ENCODE peak calls at places on chromosomes 1 and 21, in five cellular contexts. One of them, this sample, is unnamed. For H3K4me1, the result is how much of the 10 kb centered on the place peaks cover.

GRCh38 chr1:175297291-175297690 is 104.7 kb upstream of the KIAA0040 start:
- DNase-seq in right lobe of liver: no peak
- DNase-seq in body of pancreas: no peak
- DNase-seq in K562: no peak
- DNase-seq in ovary: no peak
- DNase-seq in this sample: no peak

GRCh38 chr1:24195146-24195545 is 8.1 kb upstream of the IFNLR1 start:
- DNase-seq in ovary: no peak
- DNase-seq in body of pancreas: no peak
- DNase-seq in right lobe of liver: no peak
- DNase-seq in K562: no peak
- DNase-seq in this sample: no peak

GRCh38 chr1:220487297-220487820 is 40.6 kb upstream of the MARK1 start:
- DNase-seq in body of pancreas: peak
- DNase-seq in right lobe of liver: no peak
- DNase-seq in K562: no peak
- DNase-seq in ovary: no peak
- DNase-seq in this sample: no peak

GRCh38 chr1:6438047-6438525 is 13.5 kb downstream of the ESPN start:
- DNase-seq in right lobe of liver: no peak
- DNase-seq in K562: peak
- DNase-seq in body of pancreas: peak
- DNase-seq in ovary: peak
- DNase-seq in this sample: peak

GRCh38 chr1:41716188-41717130 is 202.3 kb downstream of the HIVEP3 start:
- DNase-seq in K562: peak
- DNase-seq in ovary: no peak
- DNase-seq in right lobe of liver: no peak
- DNase-seq in body of pancreas: no peak
- DNase-seq in this sample: no peak

GRCh38 chr1:181251713-181252075 is 163.2 kb downstream of the IER5 start:
- DNase-seq in right lobe of liver: no peak
- DNase-seq in ovary: no peak
- DNase-seq in K562: no peak
- DNase-seq in body of pancreas: no peak
- DNase-seq in this sample: no peak

GRCh38 chr1:184910596-184910995 is 63.7 kb downstream of the NIBAN1 start:
- DNase-seq in body of pancreas: peak
- DNase-seq in K562: no peak
- DNase-seq in right lobe of liver: no peak
- DNase-seq in ovary: no peak
- DNase-seq in this sample: no peak

GRCh38 chr21:38804617-38805281 is 980 bp upstream of the ETS2 start:
- DNase-seq in K562: peak
- DNase-seq in body of pancreas: peak
- DNase-seq in right lobe of liver: peak
- DNase-seq in ovary: peak
- DNase-seq in this sample: peak

GRCh38 chr1:113980120-113980519 is 846 bp downstream of the OLFML3 start:
- DNase-seq in right lobe of liver: no peak
- DNase-seq in K562: no peak
- DNase-seq in ovary: peak
- DNase-seq in body of pancreas: peak
- DNase-seq in this sample: peak

GRCh38 chr21:15289896-15290841 is 225.4 kb upstream of the NRIP1 start:
- DNase-seq in K562: peak
- DNase-seq in ovary: peak
- DNase-seq in body of pancreas: peak
- DNase-seq in right lobe of liver: peak
- DNase-seq in this sample: peak

GRCh38 chr1:245599413-245600174 is 444.8 kb downstream of the KIF26B start:
- DNase-seq in right lobe of liver: no peak
- DNase-seq in body of pancreas: peak
- DNase-seq in ovary: no peak
- DNase-seq in K562: no peak
- DNase-seq in this sample: no peak

GRCh38 chr1:22500476-22500875 is 48.8 kb downstream of the ZBTB40 start:
- DNase-seq in body of pancreas: peak
- DNase-seq in ovary: no peak
- DNase-seq in right lobe of liver: no peak
- DNase-seq in K562: no peak
- DNase-seq in this sample: no peak

GRCh38 chr21:34808569-34809204 is 139.9 kb downstream of the CLIC6 start:
- DNase-seq in right lobe of liver: no peak
- DNase-seq in body of pancreas: no peak
- DNase-seq in ovary: peak
- DNase-seq in K562: no peak
- DNase-seq in this sample: no peak

GRCh38 chr1:12451560-12451900 is 166.5 kb downstream of the DHRS3 start:
- DNase-seq in right lobe of liver: no peak
- DNase-seq in ovary: no peak
- DNase-seq in K562: no peak
- DNase-seq in body of pancreas: no peak
- DNase-seq in this sample: no peak
- H3K4me1 ChIP-seq in right lobe of liver: under half
- H3K4me1 ChIP-seq in ovary: under half
- H3K4me1 ChIP-seq in K562: under half
- H3K4me1 ChIP-seq in body of pancreas: half or more
- H3K4me1 ChIP-seq in this sample: under half

DNA sequence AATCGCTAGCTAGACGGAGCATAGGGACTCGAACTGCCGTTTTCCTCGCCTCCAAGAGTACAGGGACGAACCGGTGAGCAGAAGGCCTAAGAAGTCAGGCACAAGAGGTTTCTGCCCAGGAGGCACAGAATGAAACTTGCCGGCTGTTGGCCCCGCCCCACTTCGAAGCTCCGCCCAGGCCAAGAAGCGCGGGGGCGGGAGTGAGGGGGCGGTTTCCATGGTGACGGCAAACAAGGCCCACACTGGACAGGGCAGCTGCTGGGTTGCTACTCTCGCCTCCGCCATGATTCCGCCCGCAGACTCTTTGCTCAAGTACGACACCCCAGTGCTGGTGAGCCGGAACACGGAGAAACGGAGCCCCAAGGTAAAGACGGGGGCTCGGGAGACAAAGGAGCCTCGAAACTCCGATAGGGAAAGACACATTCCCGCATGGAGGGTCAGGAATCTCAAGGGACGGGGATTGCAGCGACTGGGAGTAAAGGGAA is at the start of gene DNALI1:
- DNase-seq in right lobe of liver: peak
- DNase-seq in body of pancreas: peak
- DNase-seq in K562: peak
- DNase-seq in ovary: peak
- DNase-seq in this sample: peak
- TF ChIP-seq POLR2A in right lobe of liver: no peak
- TF ChIP-seq POLR2A in body of pancreas: peak
- TF ChIP-seq POLR2A in K562: peak
- TF ChIP-seq POLR2A in ovary: peak
- TF ChIP-seq POLR2A in this sample: no peak

GRCh38 chr1:86504130-86504479 is 35.4 kb downstream of the CLCA1 start:
- DNase-seq in right lobe of liver: no peak
- DNase-seq in K562: no peak
- DNase-seq in ovary: peak
- DNase-seq in body of pancreas: no peak
- DNase-seq in this sample: no peak
- H3K4me1 ChIP-seq in right lobe of liver: under half
- H3K4me1 ChIP-seq in K562: under half
- H3K4me1 ChIP-seq in ovary: under half
- H3K4me1 ChIP-seq in body of pancreas: under half
- H3K4me1 ChIP-seq in this sample: under half

DNA sequence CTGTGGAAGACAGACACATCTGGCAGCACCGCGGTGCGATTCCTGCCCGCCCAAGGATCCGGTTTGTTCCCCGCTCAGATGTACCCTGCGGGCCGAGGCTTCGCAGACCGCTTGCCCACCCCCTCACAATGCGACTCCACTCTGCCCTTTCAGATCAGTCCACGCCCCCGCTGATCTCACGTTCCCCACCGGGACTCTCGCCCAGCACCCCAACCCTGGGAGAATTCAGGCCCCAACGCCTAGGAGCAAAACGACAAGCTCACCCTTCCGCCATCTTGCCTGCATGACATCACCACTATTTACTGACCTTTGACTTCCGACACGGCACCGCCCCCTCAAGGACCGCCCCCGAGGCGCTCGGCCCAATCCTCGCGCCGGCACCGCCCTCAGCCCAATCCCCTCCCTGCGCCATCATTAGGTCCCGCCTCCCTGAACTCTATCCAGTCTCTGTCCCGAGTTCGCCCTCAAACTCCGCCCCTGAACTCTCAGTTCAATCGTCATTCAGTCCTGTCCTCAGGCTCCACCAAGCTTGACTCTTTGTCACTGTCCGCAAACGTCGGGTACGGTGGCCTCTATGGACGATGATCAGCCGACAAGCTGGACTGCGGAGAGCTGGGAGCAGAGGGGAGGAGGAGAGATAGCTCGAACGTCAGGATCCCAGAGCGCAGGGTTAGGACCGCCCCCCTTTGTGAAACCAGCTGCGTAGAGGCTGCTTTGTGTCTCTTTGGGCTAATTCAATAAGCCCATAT is at the start of gene BSDC1:
- DNase-seq in body of pancreas: peak
- DNase-seq in right lobe of liver: peak
- DNase-seq in ovary: peak
- DNase-seq in K562: peak
- DNase-seq in this sample: peak
- TF ChIP-seq POLR2A in body of pancreas: peak
- TF ChIP-seq POLR2A in right lobe of liver: peak
- TF ChIP-seq POLR2A in ovary: peak
- TF ChIP-seq POLR2A in K562: peak
- TF ChIP-seq POLR2A in this sample: peak

DNA sequence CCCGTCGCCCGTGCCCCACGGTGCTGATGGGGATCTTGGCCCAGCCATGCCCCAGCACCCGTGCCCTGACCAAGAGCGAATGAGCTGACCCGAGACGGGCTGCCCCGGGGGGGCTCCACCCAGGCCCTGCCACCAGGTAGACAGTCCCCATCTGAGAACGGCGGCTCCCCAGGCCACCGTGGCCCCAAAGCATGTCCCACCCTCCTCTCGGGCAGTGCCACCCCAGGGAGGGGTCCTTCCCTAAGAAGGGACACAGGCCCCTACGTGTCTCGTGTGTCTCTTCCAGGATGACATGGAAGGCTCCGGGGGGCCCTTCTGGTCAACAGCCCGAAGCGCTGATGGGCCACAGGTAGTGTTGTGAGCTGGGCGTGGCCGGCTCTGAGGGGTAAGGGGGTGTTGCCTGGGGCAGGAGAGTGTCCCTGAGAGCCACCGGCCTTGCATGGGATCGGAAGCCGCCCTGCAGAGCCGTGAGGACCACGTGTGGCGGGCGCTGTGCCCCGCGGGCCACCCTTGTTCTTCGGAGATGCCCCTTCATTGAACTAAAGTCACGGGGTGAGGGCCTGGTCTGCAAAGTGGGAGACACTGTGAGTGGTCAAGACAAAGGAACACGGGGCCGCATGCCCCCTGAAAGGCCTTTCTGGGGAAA is 55.0 kb downstream of the SLC19A1 start:
- DNase-seq in right lobe of liver: no peak
- DNase-seq in ovary: no peak
- DNase-seq in K562: no peak
- DNase-seq in body of pancreas: no peak
- DNase-seq in this sample: no peak
- H3K4me1 ChIP-seq in right lobe of liver: under half
- H3K4me1 ChIP-seq in ovary: under half
- H3K4me1 ChIP-seq in K562: half or more
- H3K4me1 ChIP-seq in body of pancreas: under half
- H3K4me1 ChIP-seq in this sample: under half

This sample was measured in spleen.